ENCODE peak calls at places on chromosomes 2 and 18, in eight cellular contexts. N, X, A, Z, U, Y, T and O are unnamed samples.

GRCh38 chr18:58522157-58522556 is 106.7 kb downstream of the ALPK2 start:
- DNase-seq in N (no peak), X (no peak), A (no peak), Z (no peak), U (no peak), Y (no peak), T (no peak), O (no peak)

GRCh38 chr2:171515672-171516298 is 6.5 kb upstream of the CYBRD1 start:
- DNase-seq in N (no peak), X (peak), A (no peak), Z (no peak), U (peak), Y (no peak), T (peak), O (no peak)

GRCh38 chr2:133591164-133591563 is 22.9 kb upstream of the NCKAP5 start:
- DNase-seq in N (no peak), X (no peak), A (no peak), Z (peak), U (no peak), Y (no peak), T (no peak), O (no peak)

GRCh38 chr18:2316686-2317308 is 254.5 kb downstream of the METTL4 start:
- DNase-seq in N (no peak), X (no peak), A (no peak), Z (no peak), U (no peak), Y (no peak), T (no peak), O (no peak)

GRCh38 chr2:240149943-240150784 is 9.7 kb upstream of the OTOS start:
- DNase-seq in N (no peak), X (peak), A (no peak), Z (no peak), U (peak), Y (peak), T (peak), O (peak)

GRCh38 chr2:98936133-98936916 is at the start of gene CRACDL:
- DNase-seq in N (no peak), X (peak), A (no peak), Z (no peak), U (no peak), Y (no peak), T (no peak), O (no peak)

GRCh38 chr2:18559531-18559930 is 922 bp downstream of the RDH14 start:
- DNase-seq in N (no peak), X (peak), A (no peak), Z (no peak), U (no peak), Y (no peak), T (no peak), O (no peak)

GRCh38 chr2:134466141-134466540 is 212.3 kb downstream of the MGAT5 start:
- DNase-seq in N (no peak), X (no peak), A (no peak), Z (no peak), U (peak), Y (no peak), T (no peak), O (peak)

GRCh38 chr18:78323453-78324230 is 656.0 kb upstream of the SALL3 start:
- DNase-seq in N (no peak), X (no peak), A (no peak), Z (no peak), U (no peak), Y (no peak), T (no peak), O (no peak)

GRCh38 chr2:160140001-160140400 is 60.1 kb downstream of the ITGB6 start:
- DNase-seq in N (no peak), X (peak), A (no peak), Z (no peak), U (no peak), Y (no peak), T (peak), O (no peak)

GRCh38 chr2:103462712-103463111 is 700.9 kb downstream of the TMEM182 start:
- DNase-seq in N (no peak), X (no peak), A (no peak), Z (no peak), U (no peak), Y (no peak), T (no peak), O (no peak)

GRCh38 chr2:1010373-1011017 is 59.8 kb downstream of the SNTG2 start:
- DNase-seq in N (no peak), X (peak), A (no peak), Z (no peak), U (no peak), Y (no peak), T (no peak), O (no peak)

GRCh38 chr2:41736105-41736567 is 311.7 kb upstream of the PKDCC start:
- DNase-seq in N (no peak), X (peak), A (no peak), Z (no peak), U (no peak), Y (no peak), T (no peak), O (no peak)

GRCh38 chr18:907880-908512 is 3.3 kb downstream of the ADCYAP1 start:
- DNase-seq in N (no peak), X (peak), A (no peak), Z (no peak), U (no peak), Y (no peak), T (no peak), O (no peak)

GRCh38 chr2:8000861-8001260 is 681.0 kb upstream of the ID2 start:
- DNase-seq in N (no peak), X (no peak), A (no peak), Z (no peak), U (no peak), Y (peak), T (peak), O (no peak)

GRCh38 chr2:30361751-30362394 is 85.2 kb upstream of the LCLAT1 start:
- DNase-seq in N (no peak), X (no peak), A (peak), Z (no peak), U (no peak), Y (no peak), T (no peak), O (no peak)

GRCh38 chr2:88808083-88808482 is 116.6 kb downstream of the RPIA start:
- DNase-seq in N (no peak), X (no peak), A (peak), Z (no peak), U (no peak), Y (no peak), T (no peak), O (no peak)

GRCh38 chr2:4258563-4258962 is 555.2 kb downstream of the DCDC2C start:
- DNase-seq in N (no peak), X (no peak), A (no peak), Z (no peak), U (no peak), Y (no peak), T (no peak), O (no peak)

GRCh38 chr2:236250909-236251579 is 13.2 kb downstream of the ASB18 start:
- DNase-seq in N (no peak), X (no peak), A (no peak), Z (no peak), U (no peak), Y (no peak), T (no peak), O (no peak)

GRCh38 chr2:28544915-28545589 is 49.2 kb downstream of the PLB1 start:
- DNase-seq in N (no peak), X (peak), A (no peak), Z (no peak), U (peak), Y (no peak), T (peak), O (no peak)

GRCh38 chr2:227473019-227473461 is 1.1 kb downstream of the AGFG1 start:
- DNase-seq in N (no peak), X (peak), A (no peak), Z (no peak), U (peak), Y (no peak), T (peak), O (no peak)

GRCh38 chr2:144249035-144249637 is 270.8 kb downstream of the ZEB2 start:
- DNase-seq in N (no peak), X (peak), A (no peak), Z (no peak), U (no peak), Y (no peak), T (no peak), O (no peak)

GRCh38 chr2:235716875-235717496 is 223.1 kb downstream of the AGAP1 start:
- DNase-seq in N (no peak), X (peak), A (no peak), Z (no peak), U (peak), Y (no peak), T (peak), O (no peak)

GRCh38 chr2:47076586-47077441 is 78.3 kb downstream of the STPG4 start:
- DNase-seq in N (no peak), X (peak), A (peak), Z (peak), U (peak), Y (peak), T (peak), O (no peak)

GRCh38 chr2:60519259-60519863 is 34.1 kb downstream of the BCL11A start:
- DNase-seq in N (no peak), X (peak), A (no peak), Z (no peak), U (no peak), Y (no peak), T (peak), O (no peak)

GRCh38 chr2:176584333-176584732 is 315.1 kb downstream of the MTX2 start:
- DNase-seq in N (no peak), X (no peak), A (no peak), Z (no peak), U (peak), Y (peak), T (peak), O (no peak)

GRCh38 chr2:27085670-27086089 is 892 bp upstream of the KHK start:
- DNase-seq in N (peak), X (peak), A (peak), Z (peak), U (peak), Y (peak), T (peak), O (no peak)

GRCh38 chr18:6960656-6961055 is 156.9 kb downstream of the LAMA1 start:
- DNase-seq in N (no peak), X (peak), A (no peak), Z (no peak), U (peak), Y (no peak), T (peak), O (no peak)

GRCh38 chr18:69447886-69448285 is 47.2 kb downstream of the DOK6 start:
- DNase-seq in N (no peak), X (no peak), A (no peak), Z (no peak), U (no peak), Y (no peak), T (no peak), O (no peak)

GRCh38 chr18:76757343-76757742 is 65.0 kb upstream of the ZNF236 start:
- DNase-seq in N (no peak), X (peak), A (no peak), Z (no peak), U (peak), Y (no peak), T (no peak), O (no peak)

GRCh38 chr2:98761267-98761781 is 30.4 kb upstream of the MGAT4A start:
- DNase-seq in N (no peak), X (no peak), A (no peak), Z (no peak), U (no peak), Y (no peak), T (no peak), O (no peak)

GRCh38 chr2:51997571-51997970 is 965.6 kb upstream of the NRXN1 start:
- DNase-seq in N (no peak), X (peak), A (no peak), Z (no peak), U (no peak), Y (no peak), T (no peak), O (no peak)

GRCh38 chr2:48050711-48051110 is 144.4 kb upstream of the FBXO11 start:
- DNase-seq in N (no peak), X (no peak), A (no peak), Z (no peak), U (no peak), Y (no peak), T (no peak), O (no peak)

GRCh38 chr2:121925466-121925865 is 170.0 kb downstream of the TSN start:
- DNase-seq in N (no peak), X (no peak), A (no peak), Z (no peak), U (no peak), Y (no peak), T (no peak), O (no peak)

GRCh38 chr18:58176915-58177717 is 133.1 kb downstream of the NEDD4L start:
- DNase-seq in N (no peak), X (peak), A (no peak), Z (no peak), U (peak), Y (no peak), T (peak), O (no peak)

GRCh38 chr2:215358312-215358845 is 46.5 kb downstream of the ATIC start:
- DNase-seq in N (no peak), X (peak), A (no peak), Z (no peak), U (no peak), Y (no peak), T (peak), O (no peak)

GRCh38 chr2:131039908-131040660 is 53.2 kb downstream of the FAM168B start:
- DNase-seq in N (no peak), X (peak), A (no peak), Z (no peak), U (no peak), Y (no peak), T (peak), O (no peak)

GRCh38 chr2:10278763-10279471 is 23.8 kb upstream of the HPCAL1 start:
- DNase-seq in N (no peak), X (no peak), A (no peak), Z (no peak), U (no peak), Y (no peak), T (no peak), O (no peak)

GRCh38 chr2:156589381-156590079 is 153.4 kb downstream of the GPD2 start:
- DNase-seq in N (peak), X (peak), A (no peak), Z (peak), U (peak), Y (peak), T (peak), O (no peak)

GRCh38 chr18:68406761-68407160 is 308.1 kb downstream of the TMX3 start:
- DNase-seq in N (no peak), X (no peak), A (no peak), Z (no peak), U (peak), Y (no peak), T (no peak), O (no peak)
- TF ChIP-seq CTCF in N (no peak), X (peak), A (no peak), Z (no peak), U (peak), Y (no peak), T (no peak), O (no peak)

GRCh38 chr2:181164699-181165098 is 184.3 kb downstream of the UBE2E3 start:
- DNase-seq in N (no peak), X (no peak), A (no peak), Z (no peak), U (no peak), Y (no peak), T (no peak), O (no peak)

GRCh38 chr2:181165199-181165868 is 184.9 kb downstream of the UBE2E3 start:
- DNase-seq in N (no peak), X (no peak), A (no peak), Z (no peak), U (no peak), Y (no peak), T (no peak), O (no peak)

GRCh38 chr2:181172676-181173075 is 192.3 kb downstream of the UBE2E3 start:
- DNase-seq in N (no peak), X (no peak), A (no peak), Z (no peak), U (no peak), Y (no peak), T (no peak), O (no peak)

GRCh38 chr2:181170256-181170655 is 189.9 kb downstream of the UBE2E3 start:
- DNase-seq in N (no peak), X (no peak), A (no peak), Z (no peak), U (no peak), Y (no peak), T (no peak), O (no peak)

GRCh38 chr2:181169459-181169858 is 189.1 kb downstream of the UBE2E3 start:
- DNase-seq in N (no peak), X (no peak), A (no peak), Z (no peak), U (no peak), Y (no peak), T (no peak), O (no peak)
- TF ChIP-seq CTCF in N (no peak), X (no peak), A (no peak), Z (no peak), U (no peak), Y (no peak), T (no peak), O (no peak)

DNA sequence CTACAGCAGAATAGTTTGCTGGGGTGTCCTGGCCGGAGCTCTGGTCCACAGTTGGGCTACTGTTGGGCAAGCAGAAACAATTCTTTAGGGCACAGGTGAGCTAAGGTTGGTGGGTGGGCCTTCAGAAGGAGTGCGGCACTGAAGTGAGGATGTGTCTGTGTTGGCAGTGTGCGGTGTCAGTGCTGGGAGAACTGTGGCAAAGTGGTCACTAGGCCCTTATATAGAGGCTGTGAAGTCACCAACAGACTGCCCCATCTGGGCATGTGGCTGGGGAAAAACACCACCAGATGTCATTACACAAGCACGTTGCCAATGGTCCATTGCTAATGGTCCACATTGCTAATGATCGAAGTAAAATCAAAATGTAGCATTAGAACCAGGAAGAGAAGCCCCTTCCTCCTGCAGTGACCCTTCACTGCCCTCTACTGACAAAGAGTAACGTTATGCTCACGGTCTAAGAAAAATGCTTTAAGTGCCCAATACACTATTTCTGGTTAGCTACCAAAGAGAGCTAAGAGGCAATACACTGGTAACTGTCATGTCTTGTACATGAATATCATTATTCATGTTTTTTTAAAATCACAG is 21.3 kb downstream of the SCN1A start:
- DNase-seq in N (no peak), X (peak), A (no peak), Z (no peak), U (no peak), Y (no peak), T (peak), O (no peak)
- TF ChIP-seq CTCF in N (no peak), X (no peak), A (no peak), Z (no peak), U (peak), Y (peak), T (peak), O (peak)

GRCh38 chr18:66533693-66534092 is 70.2 kb downstream of the CDH19 start:
- DNase-seq in N (no peak), X (no peak), A (no peak), Z (no peak), U (no peak), Y (no peak), T (no peak), O (no peak)
- TF ChIP-seq CTCF in N (no peak), X (no peak), A (no peak), Z (no peak), U (no peak), Y (no peak), T (no peak), O (peak)

GRCh38 chr18:26656401-26656943 is 108.1 kb upstream of the KCTD1 start:
- DNase-seq in N (no peak), X (no peak), A (no peak), Z (no peak), U (no peak), Y (no peak), T (no peak), O (no peak)

GRCh38 chr18:26655614-26656400 is 107.5 kb upstream of the KCTD1 start:
- DNase-seq in N (peak), X (peak), A (peak), Z (peak), U (peak), Y (peak), T (peak), O (peak)

GRCh38 chr18:26655010-26655613 is 106.8 kb upstream of the KCTD1 start:
- DNase-seq in N (no peak), X (peak), A (no peak), Z (no peak), U (no peak), Y (no peak), T (no peak), O (no peak)

GRCh38 chr18:26652501-26652900 is 104.1 kb upstream of the KCTD1 start:
- DNase-seq in N (no peak), X (peak), A (no peak), Z (no peak), U (no peak), Y (no peak), T (no peak), O (no peak)

GRCh38 chr18:26654173-26655009 is 106.0 kb upstream of the KCTD1 start:
- DNase-seq in N (no peak), X (peak), A (no peak), Z (no peak), U (no peak), Y (no peak), T (no peak), O (no peak)
- TF ChIP-seq CTCF in N (no peak), X (no peak), A (no peak), Z (no peak), U (no peak), Y (peak), T (no peak), O (no peak)

GRCh38 chr2:57552885-57553284 is 493.7 kb upstream of the VRK2 start:
- DNase-seq in N (no peak), X (no peak), A (no peak), Z (no peak), U (no peak), Y (no peak), T (no peak), O (no peak)
- TF ChIP-seq CTCF in N (no peak), X (no peak), A (no peak), Z (no peak), U (no peak), Y (no peak), T (no peak), O (no peak)

DNA sequence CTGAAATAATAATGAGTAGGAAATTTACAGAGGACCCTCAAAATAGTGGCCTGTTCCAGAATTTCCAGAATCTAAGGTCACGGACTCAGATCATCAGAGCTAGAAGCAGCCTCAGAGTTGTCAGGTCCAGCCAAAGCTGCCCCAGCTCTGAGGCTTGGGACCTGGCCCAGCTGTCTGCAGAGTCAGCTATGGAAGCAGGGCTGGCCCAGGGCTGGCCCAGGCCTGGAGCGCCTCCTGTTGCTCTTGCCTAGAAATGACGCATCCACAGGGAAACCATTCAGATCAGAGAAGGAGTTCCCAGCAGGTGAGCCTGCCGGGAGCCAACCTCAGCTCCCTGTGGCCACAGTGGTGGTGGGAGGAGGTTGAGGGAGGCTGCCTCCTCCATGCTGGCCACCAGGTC is 106.7 kb upstream of the ARL4C start:
- DNase-seq in N (no peak), X (no peak), A (no peak), Z (no peak), U (no peak), Y (no peak), T (no peak), O (no peak)
- TF ChIP-seq CTCF in N (no peak), X (no peak), A (no peak), Z (no peak), U (no peak), Y (no peak), T (peak), O (no peak)

DNA sequence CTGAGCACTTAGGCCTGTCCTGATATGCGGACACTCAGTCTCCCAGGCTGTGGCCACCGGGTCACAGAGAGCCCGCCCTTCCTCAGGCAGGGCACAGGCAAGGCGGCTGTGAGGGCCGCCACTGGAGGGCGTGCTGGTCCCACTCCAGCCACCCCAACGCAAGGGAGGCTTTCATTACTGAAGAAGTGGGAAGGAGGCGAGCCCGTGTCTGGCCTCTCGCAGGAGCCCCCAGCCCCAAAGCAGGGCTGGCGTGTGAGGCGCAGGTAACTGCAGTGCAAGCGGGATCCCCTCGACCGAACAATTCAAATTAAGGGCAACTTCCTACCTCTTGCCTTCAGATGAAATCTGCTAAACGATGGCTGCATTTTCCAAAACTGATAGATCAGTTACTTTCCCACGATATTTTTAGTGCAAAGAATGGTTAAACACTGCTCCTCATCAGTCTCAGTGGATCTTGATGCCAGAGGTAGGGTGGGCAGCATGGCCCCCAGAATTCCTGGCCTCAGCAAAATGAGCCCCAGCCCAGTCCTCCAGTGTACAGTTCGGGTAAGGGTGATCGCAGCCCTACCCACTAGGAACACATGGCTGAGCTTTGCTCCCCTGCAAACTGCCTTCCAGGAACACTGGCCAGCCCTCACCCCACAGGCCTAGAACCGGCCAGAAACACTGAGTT is 97.2 kb downstream of the SEPTIN10 start:
- DNase-seq in N (no peak), X (peak), A (no peak), Z (peak), U (peak), Y (peak), T (peak), O (peak)
- TF ChIP-seq CTCF in N (no peak), X (peak), A (no peak), Z (peak), U (peak), Y (peak), T (peak), O (peak)